ENCODE peak calls at places on chromosome X, in six cellular contexts. C, X, N, A, H and J are unnamed samples.

GRCh38 chrX:56281789-56282188 is 49.6 kb downstream of the KLF8 start:
- DNase-seq in C (no peak), X (no peak), N (no peak), A (peak; percentile 0), H (peak; percentile 13), J (no peak)

GRCh38 chrX:46407753-46408130 is 137.5 kb downstream of the ZNF674 start:
- DNase-seq in C (no peak), X (no peak), N (no peak), A (no peak), H (no peak), J (no peak)

GRCh38 chrX:131316260-131316659 is 27.2 kb upstream of the IGSF1 start:
- DNase-seq in C (no peak), X (no peak), N (no peak), A (peak; percentile 21), H (no peak), J (no peak)

GRCh38 chrX:115339441-115340025 is 50.0 kb downstream of the LUZP4 start:
- DNase-seq in C (no peak), X (no peak), N (no peak), A (no peak), H (no peak), J (no peak)

GRCh38 chrX:23504540-23504884 is 162.8 kb upstream of the PRDX4 start:
- DNase-seq in C (no peak), X (no peak), N (no peak), A (no peak), H (no peak), J (no peak)

GRCh38 chrX:69104756-69105434 is 60.4 kb downstream of the PJA1 start:
- DNase-seq in C (no peak), X (no peak), N (peak; percentile 81), A (no peak), H (no peak), J (no peak)

GRCh38 chrX:132426695-132427281 is 62.0 kb downstream of the MBNL3 start:
- DNase-seq in C (no peak), X (no peak), N (no peak), A (peak; percentile 51), H (no peak), J (no peak)

GRCh38 chrX:39336709-39337294 is 535.5 kb downstream of the MID1IP1 start:
- DNase-seq in C (peak; percentile 25), X (peak; percentile 43), N (no peak), A (no peak), H (no peak), J (peak; percentile 56)

GRCh38 chrX:106177982-106178321 is 9.8 kb downstream of the PWWP3B start:
- DNase-seq in C (no peak), X (no peak), N (no peak), A (no peak), H (no peak), J (no peak)

GRCh38 chrX:122641136-122641535 is 542.9 kb upstream of the GRIA3 start:
- DNase-seq in C (no peak), X (no peak), N (no peak), A (no peak), H (no peak), J (no peak)

GRCh38 chrX:45472968-45473367 is 272.3 kb upstream of the DIPK2B start:
- DNase-seq in C (no peak), X (no peak), N (no peak), A (peak; percentile 77), H (no peak), J (no peak)

GRCh38 chrX:39309018-39309620 is 507.9 kb downstream of the MID1IP1 start:
- DNase-seq in C (peak; percentile 55), X (peak; percentile 75), N (no peak), A (peak; percentile 0), H (no peak), J (peak; percentile 77)

GRCh38 chrX:102063445-102064074 is 61.9 kb upstream of the TCEAL2 start:
- DNase-seq in C (no peak), X (no peak), N (no peak), A (no peak), H (no peak), J (no peak)

GRCh38 chrX:116345953-116346352 is 90.5 kb upstream of the SLC6A14 start:
- DNase-seq in C (no peak), X (no peak), N (no peak), A (no peak), H (no peak), J (no peak)

GRCh38 chrX:68936608-68937007 is 107.8 kb downstream of the EFNB1 start:
- DNase-seq in C (no peak), X (no peak), N (no peak), A (peak; percentile 89), H (no peak), J (no peak)

GRCh38 chrX:147476008-147476407 is 435.7 kb upstream of the FMR1 start:
- DNase-seq in C (no peak), X (no peak), N (no peak), A (peak; percentile 2), H (peak; percentile 16), J (peak; percentile 8)

GRCh38 chrX:13263560-13264251 is 56.1 kb downstream of the ATXN3L start:
- DNase-seq in C (no peak), X (no peak), N (no peak), A (no peak), H (no peak), J (no peak)

GRCh38 chrX:9609987-9610386 is 145.1 kb downstream of the TBL1X start:
- DNase-seq in C (no peak), X (peak; percentile 61), N (no peak), A (no peak), H (no peak), J (no peak)